ENCODE peak calls at places on chromosomes 1 and 21, in six cellular contexts. E is H1, Q is GM12891, H is GM12878, I is K562, C is HepG2. W is an unnamed sample.

GRCh38 chr1:161972828-161973227 is 50.8 kb downstream of the OLFML2B start:
- DNase-seq in E (no peak), Q (no peak), H (no peak), I (no peak), C (no peak), W (no peak)

GRCh38 chr1:20380616-20381035 is 90.0 kb downstream of the VWA5B1 start:
- DNase-seq in E (no peak), Q (no peak), H (no peak), I (no peak), C (no peak), W (no peak)

GRCh38 chr1:36324322-36324802 is 917 bp upstream of the EVA1B start:
- DNase-seq in E (no peak), Q (no peak), H (no peak), I (no peak), C (no peak), W (no peak)

GRCh38 chr1:15186846-15187151 is 33.3 kb downstream of the TMEM51 start:
- DNase-seq in E (peak; percentile 72), Q (no peak), H (no peak), I (no peak), C (no peak), W (no peak)

GRCh38 chr1:213269829-213270228 is 218.8 kb downstream of the RPS6KC1 start:
- DNase-seq in E (no peak), Q (no peak), H (no peak), I (no peak), C (no peak), W (no peak)

GRCh38 chr21:46002841-46003574 is 21.4 kb downstream of the COL6A1 start:
- DNase-seq in E (peak; percentile 43), Q (no peak), H (no peak), I (no peak), C (no peak), W (no peak)

GRCh38 chr1:198620951-198621824 is 17.7 kb upstream of the PTPRC start:
- DNase-seq in E (no peak), Q (no peak), H (peak; percentile 93), I (no peak), C (no peak), W (no peak)

GRCh38 chr1:204051718-204052117 is 21.2 kb upstream of the SOX13 start:
- DNase-seq in E (no peak), Q (no peak), H (no peak), I (no peak), C (no peak), W (no peak)

GRCh38 chr1:212205843-212206242 is 79.4 kb upstream of the PPP2R5A start:
- DNase-seq in E (no peak), Q (no peak), H (no peak), I (peak; percentile 63), C (no peak), W (no peak)

GRCh38 chr1:8394456-8395321 is 76.8 kb downstream of the SLC45A1 start:
- DNase-seq in E (no peak), Q (no peak), H (no peak), I (no peak), C (no peak), W (no peak)

GRCh38 chr1:55214214-55214902 is 806 bp downstream of the USP24 start:
- DNase-seq in E (peak; percentile 81), Q (peak; percentile 19), H (no peak), I (peak; percentile 84), C (peak; percentile 31), W (no peak)

GRCh38 chr1:241521718-241522117 is 2.2 kb upstream of the FH start:
- DNase-seq in E (no peak), Q (no peak), H (no peak), I (no peak), C (peak; percentile 6), W (no peak)

GRCh38 chr1:57327946-57328345 is 95.9 kb downstream of the DAB1 start:
- DNase-seq in E (no peak), Q (no peak), H (no peak), I (no peak), C (no peak), W (no peak)

DNA sequence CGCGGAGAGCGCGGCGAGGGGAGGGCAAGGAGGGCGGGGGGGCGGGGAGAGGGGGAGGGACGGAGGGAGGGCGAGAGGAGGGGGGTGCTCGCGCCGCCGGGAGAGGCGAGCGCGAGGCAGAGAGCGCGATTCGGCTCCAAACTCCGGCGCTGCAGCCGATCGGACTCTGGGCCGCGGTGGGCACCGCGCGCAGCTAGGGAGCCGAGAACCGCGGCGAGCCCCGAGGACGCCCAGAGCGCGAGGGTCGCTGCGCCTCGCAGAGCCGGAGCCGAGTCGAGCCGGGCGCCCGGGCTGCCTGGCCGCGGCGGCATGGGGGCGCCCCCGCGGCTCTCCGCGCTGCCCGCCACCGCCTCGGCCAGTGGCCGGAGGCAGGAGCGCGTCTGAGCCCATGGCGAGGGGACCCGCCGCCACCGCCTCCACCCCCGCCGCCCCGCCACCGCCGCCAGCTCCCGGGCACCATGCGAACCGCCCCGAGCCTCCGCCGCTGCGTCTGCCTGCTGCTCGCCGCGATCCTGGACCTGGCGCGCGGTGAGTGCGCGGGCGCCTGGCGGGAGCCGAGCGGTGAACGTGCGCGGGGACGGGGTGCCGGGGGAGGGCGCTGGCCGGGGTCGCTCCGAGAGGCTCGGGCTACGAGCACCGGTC is at the start of gene IGSF21:
- DNase-seq in E (peak; percentile 71), Q (no peak), H (no peak), I (no peak), C (no peak), W (no peak)
- TF ChIP-seq POLR2AphosphoS5 in E (no peak), Q (no peak), H (no peak), I (no peak), C (no peak), W (no peak)

GRCh38 chr1:150550222-150551048 is 1.2 kb downstream of the ADAMTSL4 start:
- DNase-seq in E (no peak), Q (no peak), H (no peak), I (peak; percentile 77), C (no peak), W (no peak)
- TF ChIP-seq POLR2A in E (no peak), Q (no peak), H (no peak), I (no peak), C (no peak), W (no peak)

GRCh38 chr1:33141216-33141615 is 40.6 kb downstream of the TRIM62 start:
- DNase-seq in E (no peak), Q (no peak), H (no peak), I (no peak), C (no peak), W (no peak)
- TF ChIP-seq TAF1 in E (no peak), Q (no peak), H (no peak), I (no peak), C (no peak), W (no peak)

GRCh38 chr1:228935855-228936727 is 200.8 kb downstream of the RHOU start:
- DNase-seq in E (no peak), Q (no peak), H (no peak), I (no peak), C (no peak), W (no peak)
- TF ChIP-seq POLR2AphosphoS5 in E (no peak), Q (no peak), H (no peak), I (no peak), C (no peak), W (no peak)

DNA sequence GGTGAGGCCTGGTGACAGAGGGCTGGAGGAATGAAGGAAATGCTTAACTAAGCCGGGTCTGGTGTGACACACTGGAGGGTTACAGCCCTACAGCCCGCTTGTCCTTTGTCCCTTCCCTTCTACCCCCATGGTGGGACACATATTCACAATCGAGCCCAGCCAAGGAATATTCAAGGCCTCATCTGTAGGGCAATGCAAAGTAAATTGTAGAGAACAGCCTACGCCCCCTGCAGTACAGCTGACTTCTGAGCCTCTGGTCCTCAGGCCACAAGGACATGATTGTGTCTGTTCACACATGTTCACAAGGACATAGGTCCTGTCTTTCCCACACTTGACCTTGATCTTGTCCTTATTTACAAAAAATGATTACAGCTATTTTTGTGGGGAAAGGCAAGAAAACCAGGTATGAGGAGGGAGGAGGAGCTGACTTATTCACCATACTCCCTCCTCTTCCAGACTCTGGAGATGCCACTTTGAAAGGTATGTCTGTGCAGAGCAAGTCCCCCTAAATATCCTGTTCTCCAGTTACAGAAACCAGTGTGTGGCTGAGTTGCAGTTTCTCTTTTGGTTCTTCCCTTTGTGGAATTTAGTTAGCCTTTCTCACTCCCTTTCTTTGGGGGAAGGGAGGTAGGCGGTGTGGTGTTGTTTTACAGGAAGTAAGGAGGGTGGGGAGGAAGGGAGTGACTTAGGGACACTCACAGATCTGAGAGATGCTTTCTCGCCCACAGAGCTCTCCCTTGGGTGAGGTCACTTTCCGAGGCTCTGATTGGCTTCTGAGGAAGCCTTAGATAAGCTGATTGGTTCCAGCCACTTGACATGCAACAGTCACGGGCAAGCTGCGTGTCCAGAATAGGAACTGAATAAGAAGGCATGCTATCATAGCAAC is 14.6 kb downstream of the POLR3GL start:
- DNase-seq in E (peak; percentile 67), Q (no peak), H (peak; percentile 99), I (peak; percentile 99), C (peak; percentile 50), W (peak; percentile 63)
- TF ChIP-seq POLR2A in E (no peak), Q (no peak), H (no peak), I (peak; percentile 76), C (no peak), W (no peak)

W was measured in GM12892.